ENCODE peak calls at places on chromosome 10, in nine cellular contexts. One of them, this sample, is unnamed.

GRCh38 chr10:75203724-75204123 is 6.9 kb upstream of the VDAC2 start:
- DNase-seq in sigmoid colon: peak; percentile 56
- DNase-seq in gastrocnemius medialis: peak; percentile 25
- DNase-seq in IMR-90: no peak
- DNase-seq in upper lobe of left lung: no peak
- DNase-seq in neural progenitor cell: no peak
- DNase-seq in HCT116: no peak
- DNase-seq in PC-3: no peak
- DNase-seq in spleen: no peak
- DNase-seq in this sample: no peak

GRCh38 chr10:91050371-91051034 is 129.6 kb upstream of the ANKRD1 start:
- DNase-seq in upper lobe of left lung: no peak
- DNase-seq in sigmoid colon: no peak
- DNase-seq in gastrocnemius medialis: no peak
- DNase-seq in IMR-90: no peak
- DNase-seq in HCT116: no peak
- DNase-seq in spleen: no peak
- DNase-seq in PC-3: no peak
- DNase-seq in neural progenitor cell: peak; percentile 30
- DNase-seq in this sample: no peak

GRCh38 chr10:99551158-99551557 is 18.4 kb downstream of the NKX2-3 start:
- DNase-seq in neural progenitor cell: peak; percentile 31
- DNase-seq in spleen: no peak
- DNase-seq in gastrocnemius medialis: peak; percentile 18
- DNase-seq in sigmoid colon: peak; percentile 89
- DNase-seq in HCT116: no peak
- DNase-seq in IMR-90: peak; percentile 56
- DNase-seq in upper lobe of left lung: no peak
- DNase-seq in PC-3: peak; percentile 38
- DNase-seq in this sample: peak; percentile 78

GRCh38 chr10:93501650-93502049 is 5.2 kb downstream of the CEP55 start:
- DNase-seq in neural progenitor cell: no peak
- DNase-seq in gastrocnemius medialis: no peak
- DNase-seq in PC-3: no peak
- DNase-seq in spleen: no peak
- DNase-seq in HCT116: no peak
- DNase-seq in upper lobe of left lung: no peak
- DNase-seq in sigmoid colon: no peak
- DNase-seq in IMR-90: no peak
- DNase-seq in this sample: no peak

GRCh38 chr10:79192677-79193003 is 123.9 kb downstream of the ZMIZ1 start:
- DNase-seq in IMR-90: peak; percentile 73
- DNase-seq in sigmoid colon: no peak
- DNase-seq in HCT116: no peak
- DNase-seq in upper lobe of left lung: no peak
- DNase-seq in gastrocnemius medialis: no peak
- DNase-seq in neural progenitor cell: no peak
- DNase-seq in PC-3: peak; percentile 89
- DNase-seq in spleen: no peak
- DNase-seq in this sample: peak; percentile 29

GRCh38 chr10:85920311-85920710 is 446.3 kb downstream of the GRID1 start:
- DNase-seq in gastrocnemius medialis: no peak
- DNase-seq in sigmoid colon: no peak
- DNase-seq in PC-3: no peak
- DNase-seq in IMR-90: no peak
- DNase-seq in neural progenitor cell: no peak
- DNase-seq in upper lobe of left lung: no peak
- DNase-seq in spleen: no peak
- DNase-seq in HCT116: no peak
- DNase-seq in this sample: no peak

GRCh38 chr10:33302188-33302829 is 32.2 kb downstream of the NRP1 start:
- DNase-seq in HCT116: no peak
- DNase-seq in IMR-90: no peak
- DNase-seq in upper lobe of left lung: no peak
- DNase-seq in gastrocnemius medialis: no peak
- DNase-seq in spleen: no peak
- DNase-seq in neural progenitor cell: no peak
- DNase-seq in sigmoid colon: no peak
- DNase-seq in PC-3: no peak
- DNase-seq in this sample: no peak

GRCh38 chr10:95660283-95660682 is 3.8 kb upstream of the ALDH18A1 start:
- DNase-seq in sigmoid colon: no peak
- DNase-seq in PC-3: no peak
- DNase-seq in gastrocnemius medialis: no peak
- DNase-seq in IMR-90: peak; percentile 64
- DNase-seq in HCT116: no peak
- DNase-seq in neural progenitor cell: no peak
- DNase-seq in spleen: no peak
- DNase-seq in upper lobe of left lung: no peak
- DNase-seq in this sample: peak; percentile 14

GRCh38 chr10:88990528-88991160 is at the start of gene FAS:
- DNase-seq in IMR-90: peak; percentile 57
- DNase-seq in gastrocnemius medialis: peak; percentile 24
- DNase-seq in HCT116: peak; percentile 56
- DNase-seq in sigmoid colon: peak; percentile 91
- DNase-seq in PC-3: peak; percentile 66
- DNase-seq in neural progenitor cell: peak; percentile 55
- DNase-seq in upper lobe of left lung: peak; percentile 91
- DNase-seq in spleen: peak; percentile 94
- DNase-seq in this sample: peak; percentile 78

GRCh38 chr10:119872610-119872859 is at the start of gene MCMBP:
- DNase-seq in neural progenitor cell: no peak
- DNase-seq in PC-3: no peak
- DNase-seq in HCT116: no peak
- DNase-seq in gastrocnemius medialis: no peak
- DNase-seq in IMR-90: no peak
- DNase-seq in upper lobe of left lung: no peak
- DNase-seq in spleen: no peak
- DNase-seq in sigmoid colon: no peak
- DNase-seq in this sample: no peak

GRCh38 chr10:121503587-121504051 is 94.6 kb downstream of the FGFR2 start:
- DNase-seq in neural progenitor cell: no peak
- DNase-seq in gastrocnemius medialis: no peak
- DNase-seq in PC-3: no peak
- DNase-seq in upper lobe of left lung: no peak
- DNase-seq in IMR-90: no peak
- DNase-seq in spleen: no peak
- DNase-seq in sigmoid colon: no peak
- DNase-seq in HCT116: no peak
- DNase-seq in this sample: no peak

GRCh38 chr10:43135064-43135463 is 3.2 kb upstream of the CSGALNACT2 start:
- DNase-seq in neural progenitor cell: no peak
- DNase-seq in upper lobe of left lung: no peak
- DNase-seq in gastrocnemius medialis: no peak
- DNase-seq in IMR-90: no peak
- DNase-seq in sigmoid colon: no peak
- DNase-seq in spleen: no peak
- DNase-seq in PC-3: no peak
- DNase-seq in HCT116: no peak
- DNase-seq in this sample: no peak

GRCh38 chr10:100570518-100570865 is 34.7 kb downstream of the HIF1AN start:
- DNase-seq in neural progenitor cell: no peak
- DNase-seq in IMR-90: no peak
- DNase-seq in sigmoid colon: no peak
- DNase-seq in upper lobe of left lung: no peak
- DNase-seq in spleen: no peak
- DNase-seq in PC-3: no peak
- DNase-seq in HCT116: no peak
- DNase-seq in gastrocnemius medialis: no peak
- DNase-seq in this sample: no peak

GRCh38 chr10:126216221-126216701 is 172.0 kb downstream of the ADAM12 start:
- DNase-seq in gastrocnemius medialis: no peak
- DNase-seq in HCT116: no peak
- DNase-seq in upper lobe of left lung: no peak
- DNase-seq in IMR-90: peak; percentile 28
- DNase-seq in spleen: no peak
- DNase-seq in sigmoid colon: no peak
- DNase-seq in neural progenitor cell: no peak
- DNase-seq in PC-3: no peak
- DNase-seq in this sample: no peak

GRCh38 chr10:29470355-29470705 is 164.4 kb downstream of the SVIL start:
- DNase-seq in neural progenitor cell: peak; percentile 69
- DNase-seq in upper lobe of left lung: no peak
- DNase-seq in spleen: no peak
- DNase-seq in PC-3: no peak
- DNase-seq in gastrocnemius medialis: no peak
- DNase-seq in sigmoid colon: no peak
- DNase-seq in HCT116: no peak
- DNase-seq in IMR-90: no peak
- DNase-seq in this sample: no peak

GRCh38 chr10:3126741-3127342 is 45.7 kb downstream of the PITRM1 start:
- DNase-seq in neural progenitor cell: peak; percentile 42
- DNase-seq in gastrocnemius medialis: peak; percentile 65
- DNase-seq in HCT116: no peak
- DNase-seq in IMR-90: no peak
- DNase-seq in PC-3: no peak
- DNase-seq in upper lobe of left lung: peak; percentile 42
- DNase-seq in spleen: no peak
- DNase-seq in sigmoid colon: peak; percentile 64
- DNase-seq in this sample: peak; percentile 60

GRCh38 chr10:81875680-81876252 is 772 bp downstream of the NRG3 start:
- DNase-seq in spleen: peak; percentile 64
- DNase-seq in gastrocnemius medialis: no peak
- DNase-seq in upper lobe of left lung: no peak
- DNase-seq in IMR-90: no peak
- DNase-seq in HCT116: no peak
- DNase-seq in PC-3: no peak
- DNase-seq in neural progenitor cell: no peak
- DNase-seq in sigmoid colon: no peak
- DNase-seq in this sample: no peak
- H3K4me3 ChIP-seq in spleen: no peak overlapping the region
- H3K4me3 ChIP-seq in gastrocnemius medialis: no peak overlapping the region
- H3K4me3 ChIP-seq in upper lobe of left lung: peak overlapping the region; percentile 65
- H3K4me3 ChIP-seq in IMR-90: no peak overlapping the region
- H3K4me3 ChIP-seq in HCT116: no peak overlapping the region
- H3K4me3 ChIP-seq in PC-3: no peak overlapping the region
- H3K4me3 ChIP-seq in neural progenitor cell: peak overlapping the region; percentile 66
- H3K4me3 ChIP-seq in sigmoid colon: peak overlapping the region; percentile 46
- H3K4me3 ChIP-seq in this sample: no peak overlapping the region

GRCh38 chr10:27504007-27504890 is at the start of gene RAB18:
- DNase-seq in PC-3: peak; percentile 96
- DNase-seq in neural progenitor cell: peak; percentile 97
- DNase-seq in HCT116: peak; percentile 96
- DNase-seq in spleen: peak; percentile 100
- DNase-seq in upper lobe of left lung: peak; percentile 99
- DNase-seq in gastrocnemius medialis: peak; percentile 96
- DNase-seq in sigmoid colon: peak; percentile 99
- DNase-seq in IMR-90: peak; percentile 99
- DNase-seq in this sample: peak; percentile 99
- TF ChIP-seq CTCF in PC-3: no peak
- TF ChIP-seq CTCF in neural progenitor cell: no peak
- TF ChIP-seq CTCF in HCT116: no peak
- TF ChIP-seq CTCF in spleen: no peak
- TF ChIP-seq CTCF in upper lobe of left lung: peak; percentile 15
- TF ChIP-seq CTCF in gastrocnemius medialis: no peak
- TF ChIP-seq CTCF in sigmoid colon: no peak
- TF ChIP-seq CTCF in IMR-90: no peak
- TF ChIP-seq CTCF in this sample: no peak

GRCh38 chr10:15351099-15351820 is 19.8 kb downstream of the FAM171A1 start:
- DNase-seq in sigmoid colon: no peak
- DNase-seq in gastrocnemius medialis: no peak
- DNase-seq in HCT116: no peak
- DNase-seq in IMR-90: no peak
- DNase-seq in spleen: no peak
- DNase-seq in PC-3: no peak
- DNase-seq in upper lobe of left lung: no peak
- DNase-seq in neural progenitor cell: no peak
- DNase-seq in this sample: no peak

GRCh38 chr10:15346440-15347141 is 24.5 kb downstream of the FAM171A1 start:
- DNase-seq in IMR-90: peak; percentile 55
- DNase-seq in sigmoid colon: peak; percentile 72
- DNase-seq in neural progenitor cell: no peak
- DNase-seq in HCT116: no peak
- DNase-seq in PC-3: no peak
- DNase-seq in gastrocnemius medialis: no peak
- DNase-seq in spleen: no peak
- DNase-seq in upper lobe of left lung: no peak
- DNase-seq in this sample: no peak

GRCh38 chr10:15348579-15348978 is 22.5 kb downstream of the FAM171A1 start:
- DNase-seq in PC-3: no peak
- DNase-seq in gastrocnemius medialis: no peak
- DNase-seq in neural progenitor cell: no peak
- DNase-seq in IMR-90: peak; percentile 41
- DNase-seq in sigmoid colon: no peak
- DNase-seq in HCT116: no peak
- DNase-seq in spleen: no peak
- DNase-seq in upper lobe of left lung: no peak
- DNase-seq in this sample: no peak

GRCh38 chr10:15347205-15347604 is 23.9 kb downstream of the FAM171A1 start:
- DNase-seq in sigmoid colon: no peak
- DNase-seq in neural progenitor cell: no peak
- DNase-seq in PC-3: no peak
- DNase-seq in gastrocnemius medialis: no peak
- DNase-seq in IMR-90: no peak
- DNase-seq in spleen: no peak
- DNase-seq in HCT116: no peak
- DNase-seq in upper lobe of left lung: no peak
- DNase-seq in this sample: no peak

GRCh38 chr10:15349133-15349532 is 22.0 kb downstream of the FAM171A1 start:
- DNase-seq in upper lobe of left lung: no peak
- DNase-seq in sigmoid colon: no peak
- DNase-seq in IMR-90: no peak
- DNase-seq in HCT116: no peak
- DNase-seq in spleen: no peak
- DNase-seq in gastrocnemius medialis: no peak
- DNase-seq in neural progenitor cell: no peak
- DNase-seq in PC-3: no peak
- DNase-seq in this sample: no peak
- H3K4me3 ChIP-seq in upper lobe of left lung: peak overlapping the region; percentile 26
- H3K4me3 ChIP-seq in sigmoid colon: peak overlapping the region; percentile 26
- H3K4me3 ChIP-seq in IMR-90: no peak overlapping the region
- H3K4me3 ChIP-seq in HCT116: no peak overlapping the region
- H3K4me3 ChIP-seq in spleen: no peak overlapping the region
- H3K4me3 ChIP-seq in gastrocnemius medialis: no peak overlapping the region
- H3K4me3 ChIP-seq in neural progenitor cell: no peak overlapping the region
- H3K4me3 ChIP-seq in PC-3: peak overlapping the region; percentile 56
- H3K4me3 ChIP-seq in this sample: no peak overlapping the region

DNA sequence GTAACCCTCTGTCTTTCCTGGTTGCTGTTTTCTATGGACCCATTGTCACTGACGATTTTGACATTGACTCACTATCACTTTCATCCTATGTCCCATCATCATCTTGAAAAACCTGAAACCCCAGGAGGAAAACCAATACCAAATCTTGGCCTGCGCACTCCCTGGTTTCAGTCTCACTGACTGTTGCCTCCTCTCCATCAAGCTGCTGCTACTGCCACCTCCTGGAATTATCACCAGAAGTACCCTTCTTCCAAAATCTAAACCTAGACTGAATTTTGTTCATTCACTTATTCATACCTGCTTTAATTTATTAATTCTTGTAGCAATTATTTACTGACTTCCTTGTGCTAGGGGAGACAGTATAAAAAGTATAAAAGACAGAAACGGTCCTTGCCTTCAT is 44.5 kb upstream of the ACBD5 start:
- DNase-seq in sigmoid colon: no peak
- DNase-seq in neural progenitor cell: peak; percentile 43
- DNase-seq in spleen: no peak
- DNase-seq in upper lobe of left lung: no peak
- DNase-seq in HCT116: peak; percentile 8
- DNase-seq in gastrocnemius medialis: no peak
- DNase-seq in IMR-90: peak; percentile 2
- DNase-seq in PC-3: peak; percentile 45
- DNase-seq in this sample: peak; percentile 24
- TF ChIP-seq CTCF in sigmoid colon: no peak
- TF ChIP-seq CTCF in neural progenitor cell: peak; percentile 57
- TF ChIP-seq CTCF in spleen: no peak
- TF ChIP-seq CTCF in upper lobe of left lung: no peak
- TF ChIP-seq CTCF in HCT116: peak; percentile 35
- TF ChIP-seq CTCF in gastrocnemius medialis: no peak
- TF ChIP-seq CTCF in IMR-90: peak; percentile 31
- TF ChIP-seq CTCF in PC-3: peak; percentile 54
- TF ChIP-seq CTCF in this sample: peak; percentile 32

This sample was measured in epithelial cell of esophagus.